ENCODE peak calls at places on chromosomes 4 and X, in seven cellular contexts. N, P, W, G, Y, V and A are unnamed samples.

GRCh38 chrX:154494715-154495114 is 4.3 kb upstream of the SLC10A3 start:
- DNase-seq in V (no peak), N (no peak), W (no peak), Y (no peak), G (no peak), P (no peak), A (no peak)

GRCh38 chr4:9898596-9899345 is 117.3 kb downstream of the DRD5 start:
- DNase-seq in V (peak), N (peak), G (peak), P (no peak), W (peak), Y (no peak), A (no peak)

GRCh38 chrX:1507511-1508463 is 29.2 kb downstream of the P2RY8 start:
- DNase-seq in G (no peak), P (no peak), V (no peak), W (no peak), Y (no peak), N (peak), A (peak)

GRCh38 chrX:69298466-69299140 is 133.3 kb upstream of the PJA1 start:
- DNase-seq in Y (no peak), G (no peak), W (no peak), P (no peak), N (no peak), V (no peak), A (no peak)

GRCh38 chr4:82043081-82043808 is 330.5 kb downstream of the HNRNPD start:
- DNase-seq in Y (no peak), W (peak), P (no peak), G (no peak), V (peak), N (peak), A (no peak)

GRCh38 chr4:184961693-184962092 is 56.6 kb upstream of the HELT start:
- DNase-seq in N (no peak), P (no peak), Y (no peak), V (peak), G (no peak), W (peak), A (no peak)

GRCh38 chr4:183508693-183509092 is 3.8 kb downstream of the ING2 start:
- DNase-seq in G (no peak), P (no peak), N (no peak), Y (no peak), V (no peak), W (no peak), A (no peak)

GRCh38 chr4:153788419-153789276 is at the start of gene SFRP2:
- DNase-seq in W (no peak), Y (no peak), V (peak), G (peak), N (no peak), P (no peak), A (no peak)

GRCh38 chr4:122702939-122703338 is 29.6 kb upstream of the BBS12 start:
- DNase-seq in Y (no peak), N (no peak), P (no peak), W (peak), V (no peak), G (no peak), A (no peak)

GRCh38 chr4:56118055-56118454 is 169.3 kb downstream of the CEP135 start:
- DNase-seq in V (no peak), N (no peak), Y (no peak), W (no peak), G (no peak), P (no peak), A (no peak)

GRCh38 chrX:153688534-153688899 is 791 bp downstream of the SLC6A8 start:
- DNase-seq in Y (no peak), G (no peak), P (no peak), N (no peak), V (no peak), W (no peak), A (no peak)

GRCh38 chr4:56731857-56732256 is 50.8 kb upstream of the HOPX start:
- DNase-seq in W (peak), G (no peak), Y (no peak), P (peak), V (no peak), N (peak), A (no peak)

GRCh38 chr4:120763650-120764049 is 158.9 kb downstream of the PRDM5 start:
- DNase-seq in N (no peak), G (no peak), Y (no peak), P (no peak), W (no peak), V (no peak), A (no peak)

GRCh38 chr4:86720508-86721068 is 126.5 kb downstream of the PTPN13 start:
- DNase-seq in P (no peak), V (no peak), Y (no peak), W (no peak), N (no peak), G (no peak), A (no peak)

GRCh38 chrX:42803320-42803719 is 25.4 kb upstream of the PPP1R2C start:
- DNase-seq in W (no peak), N (no peak), V (no peak), Y (no peak), G (no peak), P (no peak), A (no peak)

GRCh38 chr4:123939621-123940020 is 543.0 kb downstream of the SPRY1 start:
- DNase-seq in V (no peak), G (no peak), Y (no peak), P (no peak), N (no peak), W (no peak), A (no peak)

GRCh38 chr4:1571165-1571908 is 112.8 kb downstream of the FAM53A start:
- DNase-seq in V (no peak), P (no peak), Y (peak), W (peak), G (no peak), N (no peak), A (peak)

GRCh38 chr4:170030121-170030520 is 3.9 kb upstream of the MFAP3L start:
- DNase-seq in Y (no peak), P (no peak), G (no peak), V (no peak), N (no peak), W (no peak), A (no peak)

GRCh38 chrX:154458954-154459829 is 1.1 kb downstream of the PLXNA3 start:
- DNase-seq in V (no peak), N (peak), P (peak), Y (no peak), G (no peak), W (peak), A (no peak)

GRCh38 chrX:9339603-9340569 is 125.0 kb upstream of the TBL1X start:
- DNase-seq in P (peak), W (peak), N (peak), G (no peak), V (no peak), Y (peak), A (no peak)

GRCh38 chr4:53928825-53929224 is 135.6 kb downstream of the CHIC2 start:
- DNase-seq in Y (no peak), G (no peak), N (peak), W (no peak), V (no peak), P (no peak), A (no peak)

GRCh38 chr4:139556735-139557505 is 901 bp upstream of the SETD7 start:
- DNase-seq in N (peak), V (peak), P (peak), Y (no peak), G (peak), W (peak), A (peak)

GRCh38 chr4:182068920-182069319 is 174.3 kb upstream of the TENM3 start:
- DNase-seq in N (no peak), P (no peak), W (no peak), Y (no peak), V (no peak), G (no peak), A (no peak)

DNA sequence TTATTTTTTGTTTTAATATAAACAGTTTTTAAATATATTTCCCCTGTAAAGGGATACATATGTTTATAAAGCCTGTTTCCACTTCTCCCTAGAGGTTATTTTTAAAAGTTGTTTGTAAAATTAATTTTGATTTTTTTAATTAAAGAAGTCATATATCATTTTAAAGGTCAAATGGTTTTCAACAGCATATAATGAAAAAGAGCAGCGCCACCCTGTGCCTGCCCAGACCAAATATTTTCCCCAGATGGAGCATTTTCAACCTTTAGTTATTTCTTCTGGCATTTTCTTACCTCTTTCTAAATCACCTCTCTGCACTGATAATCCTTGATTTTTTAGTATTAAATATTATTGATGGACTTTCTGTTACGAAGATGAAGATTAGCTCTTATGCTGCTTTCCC is 21.0 kb downstream of the MSX1 start:
- DNase-seq in V (no peak), P (no peak), Y (no peak), N (no peak), G (no peak), W (no peak), A (no peak)
- TF ChIP-seq CTCF in V (peak), P (no peak), Y (no peak), N (peak), G (peak), W (no peak), A (peak)

GRCh38 chrX:110440016-110440805 is 81.6 kb downstream of the RTL9 start:
- DNase-seq in N (no peak), P (no peak), Y (no peak), G (no peak), W (no peak), V (no peak), A (no peak)

GRCh38 chrX:110437686-110438085 is 79.0 kb downstream of the RTL9 start:
- DNase-seq in Y (no peak), P (no peak), V (no peak), N (no peak), W (no peak), G (no peak), A (no peak)

GRCh38 chrX:110444996-110445395 is 86.3 kb downstream of the RTL9 start:
- DNase-seq in G (no peak), N (no peak), P (no peak), Y (no peak), W (no peak), V (no peak), A (no peak)

GRCh38 chrX:110448459-110448858 is 89.8 kb downstream of the RTL9 start:
- DNase-seq in V (peak), W (no peak), G (no peak), Y (no peak), N (no peak), P (no peak), A (no peak)

DNA sequence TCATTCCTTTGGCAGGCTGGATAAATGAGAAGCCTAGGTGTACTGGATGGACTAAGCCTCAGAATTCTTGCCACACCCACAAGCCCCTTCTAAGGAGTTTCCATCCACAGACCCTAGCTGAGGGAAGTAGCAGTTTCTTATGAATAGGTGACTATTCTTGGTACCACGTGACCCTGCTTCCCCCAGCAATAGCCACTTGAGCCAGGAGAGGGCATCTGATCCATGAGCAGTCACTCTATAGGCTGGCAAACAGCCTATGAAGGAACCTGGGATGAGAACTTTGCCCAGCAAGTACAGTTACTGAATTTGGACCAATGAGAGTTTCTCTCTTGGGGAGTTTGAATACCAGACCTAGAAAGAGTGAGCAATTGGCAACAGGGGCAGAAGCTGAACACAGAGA is 84.0 kb downstream of the RTL9 start:
- DNase-seq in G (no peak), Y (no peak), P (no peak), V (peak), N (peak), W (no peak), A (no peak)
- TF ChIP-seq CTCF in G (peak), Y (no peak), P (no peak), V (peak), N (peak), W (no peak), A (peak)

GRCh38 chr4:101347557-101348366 is 436 bp upstream of the PPP3CA start:
- DNase-seq in V (peak), G (peak), W (peak), P (peak), Y (peak), N (peak), A (peak)

GRCh38 chr4:101348367-101348827 is 1.1 kb upstream of the PPP3CA start:
- DNase-seq in V (no peak), Y (no peak), N (peak), P (no peak), G (no peak), W (no peak), A (peak)

GRCh38 chr4:101346562-101347266 is 612 bp downstream of the PPP3CA start:
- DNase-seq in Y (peak), N (no peak), V (peak), W (peak), P (peak), G (peak), A (peak)

GRCh38 chr4:101346312-101346561 is 1.1 kb downstream of the PPP3CA start:
- DNase-seq in W (no peak), Y (no peak), G (no peak), V (no peak), P (no peak), N (peak), A (no peak)

DNA sequence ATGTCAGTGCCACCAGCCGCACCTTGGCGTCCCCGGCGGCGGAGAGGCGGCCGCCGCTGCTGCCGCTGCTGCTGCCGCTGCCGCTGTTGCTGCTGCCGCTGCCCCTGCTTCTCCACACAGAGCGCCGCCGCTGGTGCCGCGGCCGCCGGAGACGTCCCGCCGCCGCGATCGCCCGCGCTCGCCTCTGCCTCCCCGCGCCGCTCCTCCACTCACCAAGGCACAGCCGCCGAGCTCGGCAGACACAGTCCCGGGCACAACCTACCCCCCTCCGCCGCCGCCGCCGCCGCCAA is at the start of gene PPP3CA:
- DNase-seq in Y (no peak), P (no peak), G (no peak), W (no peak), N (no peak), V (no peak), A (no peak)
- TF ChIP-seq CTCF in Y (no peak), P (peak), G (no peak), W (no peak), N (no peak), V (no peak), A (no peak)

GRCh38 chr4:175509320-175509719 is 302.7 kb downstream of the GPM6A start:
- DNase-seq in P (no peak), V (peak), G (no peak), Y (no peak), W (no peak), N (peak), A (no peak)
- TF ChIP-seq CTCF in P (no peak), V (peak), G (no peak), Y (no peak), W (no peak), N (peak), A (peak)

GRCh38 chr4:7462509-7462971 is 27.8 kb upstream of the PSAPL1 start:
- DNase-seq in P (no peak), G (no peak), Y (peak), N (no peak), W (no peak), V (peak), A (no peak)
- TF ChIP-seq CTCF in P (no peak), G (no peak), Y (peak), N (no peak), W (no peak), V (peak), A (peak)

DNA sequence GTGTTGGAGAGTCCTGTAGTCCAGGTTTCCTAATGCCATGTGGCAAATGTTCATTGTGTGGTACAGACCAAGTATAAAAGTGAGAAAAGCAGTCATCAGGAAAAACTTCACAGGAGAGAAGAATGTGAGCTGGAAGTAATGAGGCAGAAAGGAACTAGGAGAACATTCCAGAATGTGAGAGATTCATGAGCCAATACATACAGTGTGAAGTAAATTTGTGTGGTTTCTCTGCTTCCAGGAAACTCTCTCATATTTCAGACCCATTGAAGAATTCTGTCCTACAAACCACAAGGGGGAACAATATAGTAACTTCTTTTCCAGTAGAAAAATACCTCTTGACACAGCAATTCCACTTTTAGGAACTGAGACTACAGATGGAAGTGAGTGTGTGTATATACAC is 136.5 kb downstream of the RNF150 start:
- DNase-seq in N (no peak), V (no peak), P (no peak), W (no peak), G (no peak), Y (no peak), A (no peak)
- TF ChIP-seq CTCF in N (no peak), V (no peak), P (no peak), W (no peak), G (no peak), Y (no peak), A (peak)